ENCODE peak calls at places on chromosomes 12 and 14, in eight cellular contexts. Q is SK-N-DZ; C is NCI-H2107; M is iris pigment epithelial cell; U is dorsolateral prefrontal cortex; J is IMR-90; Y is stimulated activated CD8-positive, alpha-beta memory T cell treated with anti-CD3 and anti-CD28 coated beads, Interleukin-7, amount 100 ng/mL, for 4 hours; T is astrocyte. A is an unnamed sample.

GRCh38 chr12:19125325-19125724 is 4.2 kb upstream of the PLEKHA5 start:
- DNase-seq in Q (no peak), C (no peak), M (peak; percentile 56), U (no peak), J (peak; percentile 47), Y (no peak), T (peak; percentile 48), A (no peak)

GRCh38 chr14:66471584-66471983 is 14.6 kb upstream of the CCDC196 start:
- DNase-seq in Q (no peak), C (no peak), M (no peak), U (no peak), J (no peak), Y (no peak), T (no peak), A (no peak)

GRCh38 chr12:95077341-95077740 is 3.9 kb upstream of the NR2C1 start:
- DNase-seq in Q (no peak), C (no peak), M (no peak), U (no peak), J (no peak), Y (no peak), T (no peak), A (no peak)

GRCh38 chr14:68734231-68734732 is 58.6 kb downstream of the ZFP36L1 start:
- DNase-seq in Q (no peak), C (no peak), M (peak; percentile 37), U (no peak), J (peak; percentile 18), Y (peak; percentile 63), T (peak; percentile 22), A (no peak)

GRCh38 chr12:1638167-1638566 is 9.1 kb downstream of the WNT5B start:
- DNase-seq in Q (no peak), C (no peak), M (no peak), U (no peak), J (no peak), Y (no peak), T (no peak), A (no peak)

GRCh38 chr12:113239288-113239771 is 18.1 kb downstream of the TPCN1 start:
- DNase-seq in Q (no peak), C (no peak), M (no peak), U (no peak), J (no peak), Y (no peak), T (no peak), A (no peak)

GRCh38 chr14:23644195-23644918 is 8.2 kb downstream of the DHRS2 start:
- DNase-seq in Q (no peak), C (no peak), M (no peak), U (no peak), J (no peak), Y (no peak), T (no peak), A (no peak)

GRCh38 chr14:103883263-103883523 is 35.8 kb upstream of the PPP1R13B start:
- DNase-seq in Q (no peak), C (no peak), M (no peak), U (no peak), J (no peak), Y (no peak), T (no peak), A (no peak)

GRCh38 chr12:76552343-76552938 is 7.1 kb downstream of the OSBPL8 start:
- DNase-seq in Q (no peak), C (no peak), M (peak; percentile 23), U (no peak), J (no peak), Y (no peak), T (peak; percentile 73), A (no peak)

GRCh38 chr14:52397844-52398243 is 83.7 kb downstream of the PTGER2 start:
- DNase-seq in Q (no peak), C (no peak), M (peak; percentile 60), U (no peak), J (peak; percentile 49), Y (no peak), T (no peak), A (no peak)

GRCh38 chr14:38837333-38838048 is 265.5 kb downstream of the SEC23A start:
- DNase-seq in Q (no peak), C (no peak), M (no peak), U (no peak), J (no peak), Y (no peak), T (no peak), A (no peak)

GRCh38 chr12:6067152-6067916 is 57.1 kb downstream of the VWF start:
- DNase-seq in Q (peak; percentile 61), C (no peak), M (no peak), U (no peak), J (peak; percentile 28), Y (no peak), T (no peak), A (no peak)

GRCh38 chr12:108349245-108349644 is 10.1 kb upstream of the CMKLR1 start:
- DNase-seq in Q (no peak), C (no peak), M (peak; percentile 28), U (no peak), J (no peak), Y (no peak), T (no peak), A (no peak)

GRCh38 chr12:96427269-96427729 is 27.1 kb upstream of the CDK17 start:
- DNase-seq in Q (peak; percentile 10), C (no peak), M (peak; percentile 100), U (no peak), J (peak; percentile 100), Y (no peak), T (peak; percentile 100), A (no peak)

GRCh38 chr14:94484476-94484875 is 8.5 kb upstream of the SERPINA9 start:
- DNase-seq in Q (no peak), C (no peak), M (no peak), U (no peak), J (no peak), Y (no peak), T (no peak), A (no peak)

GRCh38 chr12:75784591-75784990 is 247.0 kb downstream of the PHLDA1 start:
- DNase-seq in Q (no peak), C (peak; percentile 94), M (no peak), U (peak; percentile 61), J (peak; percentile 14), Y (no peak), T (no peak), A (no peak)

GRCh38 chr12:111063296-111064026 is 143.1 kb upstream of the MYL2 start:
- DNase-seq in Q (no peak), C (no peak), M (no peak), U (no peak), J (no peak), Y (no peak), T (peak; percentile 47), A (no peak)

GRCh38 chr12:121803861-121804416 is at the start of gene SETD1B:
- DNase-seq in Q (peak; percentile 75), C (no peak), M (peak; percentile 68), U (no peak), J (peak; percentile 44), Y (no peak), T (peak; percentile 47), A (peak; percentile 59)

GRCh38 chr12:128930591-128930990 is 77.3 kb downstream of the GLT1D1 start:
- DNase-seq in Q (peak; percentile 30), C (peak; percentile 71), M (no peak), U (no peak), J (no peak), Y (no peak), T (no peak), A (no peak)

GRCh38 chr14:102164241-102164641 is 24.5 kb downstream of the WDR20 start:
- DNase-seq in Q (no peak), C (no peak), M (peak; percentile 61), U (no peak), J (peak; percentile 49), Y (no peak), T (no peak), A (no peak)

GRCh38 chr14:104087505-104087904 is 2.0 kb downstream of the ASPG start:
- DNase-seq in Q (no peak), C (no peak), M (no peak), U (no peak), J (no peak), Y (no peak), T (no peak), A (no peak)

GRCh38 chr14:101078892-101079221 is 175.3 kb upstream of the RTL1 start:
- DNase-seq in Q (no peak), C (no peak), M (no peak), U (peak; percentile 14), J (no peak), Y (no peak), T (no peak), A (no peak)

GRCh38 chr12:108360487-108360886 is 21.4 kb upstream of the CMKLR1 start:
- DNase-seq in Q (no peak), C (no peak), M (peak; percentile 6), U (no peak), J (no peak), Y (no peak), T (peak; percentile 47), A (no peak)

A was measured in amygdala.